ENCODE peak calls at places on chromosomes 2 and 18, in seven cellular contexts. G is psoas muscle, D is vagina, U is BE2C, Q is WTC11, F is mammary epithelial cell, R is esophagus squamous epithelium. H is an unnamed sample.

GRCh38 chr2:200765139-200765951 is 46.4 kb upstream of the BZW1 start:
- DNase-seq in G (no peak), D (no peak), U (peak), Q (no peak), F (peak), R (no peak), H (peak)

GRCh38 chr2:102117488-102117887 is 25.1 kb upstream of the IL1R1 start:
- DNase-seq in G (no peak), D (no peak), U (no peak), Q (no peak), F (no peak), R (no peak), H (no peak)

GRCh38 chr2:197613509-197613987 is 61.8 kb downstream of the RFTN2 start:
- DNase-seq in G (no peak), D (no peak), U (no peak), Q (no peak), F (no peak), R (no peak), H (no peak)

GRCh38 chr2:159982842-159983785 is 79.3 kb downstream of the PLA2R1 start:
- DNase-seq in G (no peak), D (no peak), U (no peak), Q (no peak), F (no peak), R (no peak), H (no peak)

GRCh38 chr2:44233450-44234128 is 41.7 kb upstream of the SLC3A1 start:
- DNase-seq in G (no peak), D (no peak), U (no peak), Q (no peak), F (peak), R (no peak), H (peak)

GRCh38 chr2:160666019-160666676 is 172.5 kb upstream of the RBMS1 start:
- DNase-seq in G (no peak), D (no peak), U (no peak), Q (no peak), F (peak), R (no peak), H (peak)

GRCh38 chr2:121363632-121364420 is 78.8 kb upstream of the TFCP2L1 start:
- DNase-seq in G (no peak), D (no peak), U (no peak), Q (no peak), F (peak), R (no peak), H (peak)

GRCh38 chr2:128562471-128563347 is 244.0 kb upstream of the HS6ST1 start:
- DNase-seq in G (no peak), D (no peak), U (no peak), Q (no peak), F (no peak), R (no peak), H (peak)

GRCh38 chr2:37892436-37893114 is 32.5 kb upstream of the RMDN2 start:
- DNase-seq in G (no peak), D (no peak), U (no peak), Q (no peak), F (no peak), R (no peak), H (no peak)

GRCh38 chr2:55277310-55277709 is 8.3 kb upstream of the MTIF2 start:
- DNase-seq in G (no peak), D (no peak), U (no peak), Q (no peak), F (no peak), R (no peak), H (no peak)

GRCh38 chr18:25686960-25687520 is 335.1 kb upstream of the ZNF521 start:
- DNase-seq in G (no peak), D (no peak), U (no peak), Q (no peak), F (no peak), R (no peak), H (no peak)

GRCh38 chr2:165953306-165953654 is 296 bp downstream of the TTC21B start:
- DNase-seq in G (no peak), D (no peak), U (no peak), Q (no peak), F (no peak), R (no peak), H (peak)

GRCh38 chr2:57701391-57701791 is 345.2 kb upstream of the VRK2 start:
- DNase-seq in G (no peak), D (no peak), U (no peak), Q (no peak), F (no peak), R (no peak), H (peak)
- TF ChIP-seq CTCF in G (no peak), D (no peak), U (no peak), Q (no peak), F (no peak), R (no peak), H (peak)

GRCh38 chr2:229821353-229821752 is 100.5 kb downstream of the TRIP12 start:
- DNase-seq in G (no peak), D (no peak), U (no peak), Q (no peak), F (no peak), R (no peak), H (peak)

GRCh38 chr2:229825476-229825875 is 96.3 kb downstream of the TRIP12 start:
- DNase-seq in G (no peak), D (no peak), U (no peak), Q (no peak), F (no peak), R (no peak), H (no peak)
- TF ChIP-seq CTCF in G (no peak), D (no peak), U (peak), Q (no peak), F (peak), R (no peak), H (peak)

GRCh38 chr18:74870950-74871349 is 273.3 kb downstream of the ZNF407 start:
- DNase-seq in G (no peak), D (no peak), U (no peak), Q (no peak), F (no peak), R (no peak), H (no peak)

GRCh38 chr18:74869904-74870863 is 272.5 kb downstream of the ZNF407 start:
- DNase-seq in G (no peak), D (no peak), U (no peak), Q (no peak), F (no peak), R (no peak), H (no peak)

GRCh38 chr18:74874351-74874750 is 276.7 kb downstream of the ZNF407 start:
- DNase-seq in G (no peak), D (no peak), U (no peak), Q (no peak), F (no peak), R (no peak), H (no peak)

GRCh38 chr18:74868461-74868860 is 270.8 kb downstream of the ZNF407 start:
- DNase-seq in G (no peak), D (no peak), U (no peak), Q (peak), F (no peak), R (no peak), H (no peak)

DNA sequence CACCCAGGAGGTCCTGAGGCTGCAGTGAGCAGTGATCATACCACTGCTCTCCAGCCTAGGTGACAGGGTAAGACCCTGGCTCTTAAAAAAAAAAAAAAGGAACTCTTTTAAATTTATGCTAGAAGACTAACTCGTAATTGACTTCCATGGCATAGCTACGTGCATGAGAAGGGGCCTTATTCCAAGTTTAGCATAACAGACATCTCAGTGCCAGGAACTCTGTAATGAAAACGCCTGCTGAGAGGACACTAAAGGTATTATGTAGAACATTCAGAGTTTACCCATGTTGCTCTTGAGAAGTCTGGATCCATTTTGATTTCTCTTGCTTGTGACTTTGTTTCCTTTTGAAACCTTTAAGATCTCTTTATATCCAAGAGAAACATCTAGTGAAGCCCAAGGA is 276.0 kb downstream of the ZNF407 start:
- DNase-seq in G (no peak), D (no peak), U (no peak), Q (no peak), F (no peak), R (no peak), H (no peak)
- TF ChIP-seq CTCF in G (no peak), D (no peak), U (no peak), Q (no peak), F (no peak), R (no peak), H (no peak)

GRCh38 chr18:50192903-50193795 is 1.8 kb downstream of the MYO5B start:
- DNase-seq in G (no peak), D (no peak), U (no peak), Q (peak), F (peak), R (no peak), H (no peak)
- TF ChIP-seq CTCF in G (no peak), D (no peak), U (no peak), Q (no peak), F (no peak), R (no peak), H (no peak)

GRCh38 chr2:36572054-36572751 is 25.8 kb downstream of the FEZ2 start:
- DNase-seq in G (no peak), D (no peak), U (no peak), Q (no peak), F (no peak), R (no peak), H (no peak)

GRCh38 chr2:36572752-36573125 is 25.2 kb downstream of the FEZ2 start:
- DNase-seq in G (no peak), D (no peak), U (no peak), Q (no peak), F (no peak), R (no peak), H (no peak)

GRCh38 chr2:36574560-36574959 is 23.4 kb downstream of the FEZ2 start:
- DNase-seq in G (no peak), D (no peak), U (no peak), Q (no peak), F (no peak), R (no peak), H (no peak)

GRCh38 chr2:36570416-36570815 is 27.6 kb downstream of the FEZ2 start:
- DNase-seq in G (no peak), D (no peak), U (no peak), Q (no peak), F (no peak), R (no peak), H (peak)

GRCh38 chr2:36573165-36573564 is 24.8 kb downstream of the FEZ2 start:
- DNase-seq in G (no peak), D (no peak), U (no peak), Q (no peak), F (no peak), R (no peak), H (no peak)
- TF ChIP-seq CTCF in G (no peak), D (no peak), U (no peak), Q (no peak), F (no peak), R (no peak), H (no peak)

DNA sequence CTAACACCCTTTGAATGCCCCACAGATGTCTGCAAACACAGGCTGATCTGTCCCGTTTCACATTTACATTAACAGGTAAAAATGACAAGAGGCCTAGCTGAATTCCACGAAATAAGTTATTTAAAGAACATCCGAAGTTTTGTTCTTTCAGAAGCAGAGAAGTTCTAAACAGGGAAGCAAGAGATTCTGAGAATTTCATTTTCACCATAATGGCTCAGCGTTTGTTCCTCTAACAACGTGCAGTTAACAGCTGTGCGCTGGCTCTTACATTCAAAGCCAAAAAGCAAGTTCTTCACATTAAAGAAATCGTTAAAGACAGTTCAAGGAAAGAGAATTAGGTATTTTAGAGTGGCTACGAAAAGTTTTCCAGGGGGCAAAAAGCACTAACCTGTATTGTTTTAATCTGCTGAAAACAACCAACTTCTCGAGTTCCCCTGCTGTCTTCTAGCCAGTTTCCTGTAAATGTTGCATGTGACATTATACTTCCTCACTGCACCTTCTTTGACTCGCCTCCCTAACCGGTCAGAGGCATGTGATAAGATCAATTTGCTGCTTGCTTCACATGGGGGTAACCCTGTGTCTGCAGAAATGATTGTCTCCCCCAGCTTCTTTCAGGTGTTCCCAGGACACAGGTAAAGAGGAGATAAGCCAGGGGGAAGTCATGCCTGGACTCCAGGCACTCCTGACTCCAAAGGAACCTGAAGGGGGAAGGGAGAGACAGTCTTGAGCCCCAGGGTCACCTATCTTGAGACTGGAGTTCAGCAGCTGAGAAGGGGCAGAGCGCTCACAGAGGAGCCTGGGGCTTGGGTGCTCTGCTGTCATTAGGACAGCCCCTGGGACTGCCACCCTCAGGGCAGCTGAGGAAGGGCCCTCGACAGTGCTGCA is 36.8 kb upstream of the WIPF1 start:
- DNase-seq in G (no peak), D (no peak), U (no peak), Q (no peak), F (no peak), R (no peak), H (no peak)
- TF ChIP-seq CTCF in G (no peak), D (no peak), U (no peak), Q (no peak), F (no peak), R (no peak), H (no peak)

GRCh38 chr2:237312021-237312755 is 101.8 kb downstream of the COL6A3 start:
- DNase-seq in G (no peak), D (no peak), U (no peak), Q (no peak), F (no peak), R (no peak), H (no peak)

GRCh38 chr2:237316339-237316738 is 97.6 kb downstream of the COL6A3 start:
- DNase-seq in G (no peak), D (no peak), U (no peak), Q (no peak), F (no peak), R (no peak), H (no peak)

GRCh38 chr2:237314198-237314597 is 99.8 kb downstream of the COL6A3 start:
- DNase-seq in G (no peak), D (no peak), U (no peak), Q (no peak), F (no peak), R (no peak), H (no peak)

GRCh38 chr2:237315881-237316225 is 98.1 kb downstream of the COL6A3 start:
- DNase-seq in G (no peak), D (no peak), U (no peak), Q (no peak), F (no peak), R (no peak), H (no peak)

DNA sequence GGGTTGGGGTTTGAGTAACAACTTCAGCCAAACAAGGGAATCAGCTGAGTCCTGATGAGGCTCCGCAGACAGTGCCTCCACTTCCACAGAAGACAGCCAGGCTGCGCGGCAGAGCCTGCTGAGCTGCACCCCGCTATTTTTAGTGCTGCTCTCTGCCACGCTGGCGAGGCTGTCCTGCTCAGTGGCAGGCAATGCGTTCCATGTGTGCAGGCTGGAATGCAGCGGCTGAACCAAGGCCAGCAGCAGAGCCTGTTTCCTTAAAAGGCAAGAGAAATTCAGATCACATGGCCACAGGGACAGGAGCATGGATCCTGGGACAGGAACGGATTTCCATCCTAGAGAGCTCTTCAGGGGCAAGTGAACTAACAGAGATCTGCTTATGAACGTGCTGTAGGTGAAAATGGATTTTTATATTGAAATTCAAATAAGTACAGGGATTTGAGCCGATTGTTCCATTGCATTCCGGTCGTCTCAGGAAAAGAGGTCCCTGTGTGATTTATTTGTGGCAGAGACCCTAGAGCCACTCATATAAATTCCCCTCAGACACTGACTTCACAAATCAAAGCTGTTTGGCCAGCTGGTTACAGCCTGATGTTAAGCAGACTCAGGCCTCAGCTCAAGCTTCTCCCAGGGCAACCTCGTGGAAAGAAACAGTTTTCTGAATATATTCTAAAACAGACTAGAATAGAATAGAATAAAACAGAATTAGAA is 98.6 kb downstream of the COL6A3 start:
- DNase-seq in G (peak), D (no peak), U (peak), Q (no peak), F (no peak), R (no peak), H (peak)
- TF ChIP-seq CTCF in G (peak), D (no peak), U (peak), Q (no peak), F (no peak), R (peak), H (peak)

GRCh38 chr2:229752970-229753729 is 38.8 kb upstream of the DNER start:
- DNase-seq in G (no peak), D (no peak), U (no peak), Q (no peak), F (no peak), R (no peak), H (no peak)

GRCh38 chr2:229748950-229749349 is 34.6 kb upstream of the DNER start:
- DNase-seq in G (no peak), D (no peak), U (no peak), Q (no peak), F (no peak), R (no peak), H (no peak)
- TF ChIP-seq CTCF in G (no peak), D (no peak), U (peak), Q (no peak), F (no peak), R (no peak), H (no peak)

GRCh38 chr18:2087877-2088673 is 483.2 kb downstream of the METTL4 start:
- DNase-seq in G (peak), D (no peak), U (no peak), Q (no peak), F (peak), R (no peak), H (no peak)

GRCh38 chr18:2089416-2089815 is 481.9 kb downstream of the METTL4 start:
- DNase-seq in G (no peak), D (no peak), U (no peak), Q (no peak), F (no peak), R (no peak), H (no peak)

GRCh38 chr18:2086439-2086838 is 484.9 kb downstream of the METTL4 start:
- DNase-seq in G (no peak), D (no peak), U (no peak), Q (no peak), F (no peak), R (no peak), H (no peak)

GRCh38 chr18:2082676-2083075 is 488.6 kb downstream of the METTL4 start:
- DNase-seq in G (no peak), D (no peak), U (no peak), Q (no peak), F (no peak), R (no peak), H (no peak)

DNA sequence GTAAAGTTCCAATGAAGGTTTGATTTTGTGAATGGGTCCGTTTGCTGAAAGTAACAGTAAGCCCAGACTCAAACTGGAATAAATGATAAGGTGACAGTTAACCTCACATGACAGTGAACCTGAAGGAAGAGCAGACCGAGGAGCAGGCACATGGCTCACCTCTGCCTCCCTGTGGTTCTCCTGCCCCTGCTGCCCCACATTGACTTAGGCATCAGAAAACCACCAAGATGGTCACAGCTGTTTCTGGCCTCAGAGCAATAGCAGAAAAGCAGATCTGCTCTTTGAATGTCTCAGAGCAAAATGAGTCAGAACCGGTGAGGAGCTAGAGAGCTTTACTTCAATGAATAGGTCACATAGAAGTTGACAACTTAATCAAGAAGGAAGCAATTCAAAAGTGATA is 487.6 kb downstream of the METTL4 start:
- DNase-seq in G (no peak), D (no peak), U (no peak), Q (peak), F (peak), R (no peak), H (no peak)
- TF ChIP-seq CTCF in G (no peak), D (no peak), U (no peak), Q (no peak), F (peak), R (no peak), H (no peak)

H was measured in HFFc6.